ENCODE peak calls at places on chromosomes 1 and 21, in nine cellular contexts. One of them, this sample, is unnamed.

GRCh38 chr1:17877896-17878295 is 122.8 kb downstream of the ACTL8 start:
- DNase-seq in fibroblast of pulmonary artery: no peak
- DNase-seq in GM12878: no peak
- DNase-seq in GM13977: no peak
- DNase-seq in mesothelial cell of epicardium: peak; percentile 6
- DNase-seq in mammary epithelial cell: no peak
- DNase-seq in cardiac fibroblast: no peak
- DNase-seq in choroid plexus epithelial cell: no peak
- DNase-seq in heart right ventricle: no peak
- DNase-seq in this sample: no peak

GRCh38 chr1:233867028-233867427 is 37.4 kb upstream of the SLC35F3 start:
- DNase-seq in fibroblast of pulmonary artery: no peak
- DNase-seq in GM12878: no peak
- DNase-seq in GM13977: no peak
- DNase-seq in mesothelial cell of epicardium: no peak
- DNase-seq in mammary epithelial cell: no peak
- DNase-seq in cardiac fibroblast: no peak
- DNase-seq in choroid plexus epithelial cell: no peak
- DNase-seq in heart right ventricle: no peak
- DNase-seq in this sample: no peak

GRCh38 chr1:45924736-45925135 is 121.3 kb downstream of the MAST2 start:
- DNase-seq in fibroblast of pulmonary artery: peak; percentile 72
- DNase-seq in GM12878: no peak
- DNase-seq in GM13977: no peak
- DNase-seq in mesothelial cell of epicardium: no peak
- DNase-seq in mammary epithelial cell: no peak
- DNase-seq in cardiac fibroblast: peak; percentile 59
- DNase-seq in choroid plexus epithelial cell: peak; percentile 31
- DNase-seq in heart right ventricle: no peak
- DNase-seq in this sample: no peak

GRCh38 chr1:241612533-241613505 is 27.4 kb downstream of the CHML start:
- DNase-seq in fibroblast of pulmonary artery: peak; percentile 90
- DNase-seq in GM12878: no peak
- DNase-seq in GM13977: no peak
- DNase-seq in mesothelial cell of epicardium: no peak
- DNase-seq in mammary epithelial cell: peak; percentile 95
- DNase-seq in cardiac fibroblast: peak; percentile 86
- DNase-seq in choroid plexus epithelial cell: peak; percentile 96
- DNase-seq in heart right ventricle: no peak
- DNase-seq in this sample: no peak

GRCh38 chr21:25456672-25457071 is 150.6 kb downstream of the MRPL39 start:
- DNase-seq in fibroblast of pulmonary artery: peak; percentile 5
- DNase-seq in GM12878: peak; percentile 77
- DNase-seq in GM13977: no peak
- DNase-seq in mesothelial cell of epicardium: no peak
- DNase-seq in mammary epithelial cell: peak; percentile 6
- DNase-seq in cardiac fibroblast: peak; percentile 2
- DNase-seq in choroid plexus epithelial cell: peak; percentile 79
- DNase-seq in heart right ventricle: no peak
- DNase-seq in this sample: no peak

GRCh38 chr21:20270365-20271055 is 727.7 kb upstream of the NCAM2 start:
- DNase-seq in fibroblast of pulmonary artery: no peak
- DNase-seq in GM12878: no peak
- DNase-seq in GM13977: no peak
- DNase-seq in mesothelial cell of epicardium: no peak
- DNase-seq in mammary epithelial cell: no peak
- DNase-seq in cardiac fibroblast: no peak
- DNase-seq in choroid plexus epithelial cell: no peak
- DNase-seq in heart right ventricle: no peak
- DNase-seq in this sample: no peak

GRCh38 chr1:226872455-226872854 is 2.0 kb downstream of the PSEN2 start:
- DNase-seq in fibroblast of pulmonary artery: peak; percentile 84
- DNase-seq in GM12878: no peak
- DNase-seq in GM13977: no peak
- DNase-seq in mesothelial cell of epicardium: peak; percentile 16
- DNase-seq in mammary epithelial cell: no peak
- DNase-seq in cardiac fibroblast: peak; percentile 48
- DNase-seq in choroid plexus epithelial cell: peak; percentile 63
- DNase-seq in heart right ventricle: no peak
- DNase-seq in this sample: no peak

GRCh38 chr1:233172201-233172600 is 123.3 kb downstream of the PCNX2 start:
- DNase-seq in fibroblast of pulmonary artery: peak; percentile 72
- DNase-seq in GM12878: no peak
- DNase-seq in GM13977: no peak
- DNase-seq in mesothelial cell of epicardium: no peak
- DNase-seq in mammary epithelial cell: no peak
- DNase-seq in cardiac fibroblast: peak; percentile 67
- DNase-seq in choroid plexus epithelial cell: peak; percentile 81
- DNase-seq in heart right ventricle: no peak
- DNase-seq in this sample: no peak

GRCh38 chr1:226973898-226974543 is 33.9 kb downstream of the COQ8A start:
- DNase-seq in fibroblast of pulmonary artery: peak; percentile 79
- DNase-seq in GM12878: no peak
- DNase-seq in GM13977: no peak
- DNase-seq in mesothelial cell of epicardium: no peak
- DNase-seq in mammary epithelial cell: no peak
- DNase-seq in cardiac fibroblast: peak; percentile 82
- DNase-seq in choroid plexus epithelial cell: peak; percentile 74
- DNase-seq in heart right ventricle: peak; percentile 45
- DNase-seq in this sample: no peak

GRCh38 chr1:63868220-63868897 is 94.5 kb downstream of the ROR1 start:
- DNase-seq in fibroblast of pulmonary artery: no peak
- DNase-seq in GM12878: no peak
- DNase-seq in GM13977: no peak
- DNase-seq in mesothelial cell of epicardium: no peak
- DNase-seq in mammary epithelial cell: peak; percentile 89
- DNase-seq in cardiac fibroblast: no peak
- DNase-seq in choroid plexus epithelial cell: no peak
- DNase-seq in heart right ventricle: no peak
- DNase-seq in this sample: no peak

GRCh38 chr1:56339786-56340465 is 239.4 kb downstream of the PLPP3 start:
- DNase-seq in fibroblast of pulmonary artery: peak; percentile 32
- DNase-seq in GM12878: no peak
- DNase-seq in GM13977: no peak
- DNase-seq in mesothelial cell of epicardium: no peak
- DNase-seq in mammary epithelial cell: no peak
- DNase-seq in cardiac fibroblast: peak; percentile 36
- DNase-seq in choroid plexus epithelial cell: peak; percentile 45
- DNase-seq in heart right ventricle: no peak
- DNase-seq in this sample: no peak

GRCh38 chr1:4002061-4002521 is 102.0 kb upstream of the C1orf174 start:
- DNase-seq in fibroblast of pulmonary artery: no peak
- DNase-seq in GM12878: no peak
- DNase-seq in GM13977: no peak
- DNase-seq in mesothelial cell of epicardium: no peak
- DNase-seq in mammary epithelial cell: no peak
- DNase-seq in cardiac fibroblast: no peak
- DNase-seq in choroid plexus epithelial cell: no peak
- DNase-seq in heart right ventricle: no peak
- DNase-seq in this sample: no peak

GRCh38 chr1:44261963-44262362 is 48.7 kb downstream of the DMAP1 start:
- DNase-seq in fibroblast of pulmonary artery: no peak
- DNase-seq in GM12878: no peak
- DNase-seq in GM13977: no peak
- DNase-seq in mesothelial cell of epicardium: no peak
- DNase-seq in mammary epithelial cell: no peak
- DNase-seq in cardiac fibroblast: no peak
- DNase-seq in choroid plexus epithelial cell: no peak
- DNase-seq in heart right ventricle: no peak
- DNase-seq in this sample: peak; percentile 10

DNA sequence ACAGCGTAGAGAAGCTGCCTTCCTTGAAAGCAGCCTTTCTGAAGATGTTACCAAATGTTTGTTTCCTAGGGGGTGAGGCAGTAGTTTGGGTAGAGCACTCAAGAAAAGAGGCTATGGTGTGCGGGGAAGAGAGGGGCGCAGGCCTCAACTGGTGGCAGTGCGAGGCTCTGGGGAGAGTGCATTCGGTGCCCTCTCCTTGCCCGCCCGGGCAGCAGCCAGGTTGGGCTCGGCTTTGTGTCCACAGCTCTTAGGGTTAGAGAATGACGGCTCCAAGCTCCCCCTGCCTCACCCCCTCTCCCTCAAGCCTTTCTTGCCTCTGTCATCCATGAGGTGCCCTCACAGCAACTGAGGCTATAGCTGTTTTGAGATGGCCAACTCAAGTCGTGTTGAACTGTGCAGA is 899 bp upstream of the SLFNL1 start:
- DNase-seq in fibroblast of pulmonary artery: no peak
- DNase-seq in GM12878: no peak
- DNase-seq in GM13977: no peak
- DNase-seq in mesothelial cell of epicardium: no peak
- DNase-seq in mammary epithelial cell: no peak
- DNase-seq in cardiac fibroblast: no peak
- DNase-seq in choroid plexus epithelial cell: no peak
- DNase-seq in heart right ventricle: no peak
- DNase-seq in this sample: no peak
- TF ChIP-seq CTCF in fibroblast of pulmonary artery: no peak
- TF ChIP-seq CTCF in GM12878: no peak
- TF ChIP-seq CTCF in GM13977: no peak
- TF ChIP-seq CTCF in mesothelial cell of epicardium: no peak
- TF ChIP-seq CTCF in mammary epithelial cell: no peak
- TF ChIP-seq CTCF in cardiac fibroblast: no peak
- TF ChIP-seq CTCF in choroid plexus epithelial cell: no peak
- TF ChIP-seq CTCF in heart right ventricle: no peak
- TF ChIP-seq CTCF in this sample: no peak

DNA sequence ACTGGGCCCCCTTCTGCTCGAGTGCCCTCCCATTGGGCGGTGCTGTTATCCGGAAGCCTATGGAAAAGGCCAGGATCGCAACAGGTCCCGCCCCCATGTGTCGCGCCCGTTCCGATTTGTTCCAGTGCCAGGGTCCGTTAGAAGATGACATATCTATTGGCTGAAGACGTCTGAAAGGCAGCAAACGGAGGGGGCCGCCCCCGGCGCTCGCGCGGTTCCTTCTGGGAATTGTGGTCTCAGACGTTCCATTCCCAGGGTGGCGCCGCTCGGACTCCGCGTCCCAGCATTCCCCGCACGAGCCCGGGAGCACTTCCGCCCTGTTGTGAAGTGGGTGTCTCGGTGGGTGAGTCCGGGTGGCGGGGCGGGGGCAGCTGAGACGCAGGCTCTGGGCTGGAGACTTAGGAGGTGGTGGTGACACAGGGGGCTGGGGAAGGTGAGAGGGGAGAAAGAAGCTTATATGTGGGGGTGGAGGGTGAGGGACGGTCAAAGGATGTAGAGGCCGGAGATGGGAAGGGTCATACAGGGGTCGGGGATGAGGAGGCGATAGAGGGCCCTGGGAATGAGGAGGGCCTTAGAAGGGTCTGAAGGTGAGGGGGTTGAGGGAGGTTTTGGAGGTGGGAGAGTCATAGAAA is at the start of gene ZSCAN20:
- DNase-seq in fibroblast of pulmonary artery: peak; percentile 98
- DNase-seq in GM12878: peak; percentile 89
- DNase-seq in GM13977: peak; percentile 87
- DNase-seq in mesothelial cell of epicardium: peak; percentile 97
- DNase-seq in mammary epithelial cell: peak; percentile 97
- DNase-seq in cardiac fibroblast: peak; percentile 99
- DNase-seq in choroid plexus epithelial cell: peak; percentile 99
- DNase-seq in heart right ventricle: peak; percentile 98
- DNase-seq in this sample: peak; percentile 92
- TF ChIP-seq CTCF in fibroblast of pulmonary artery: no peak
- TF ChIP-seq CTCF in GM12878: no peak
- TF ChIP-seq CTCF in GM13977: no peak
- TF ChIP-seq CTCF in mesothelial cell of epicardium: no peak
- TF ChIP-seq CTCF in mammary epithelial cell: no peak
- TF ChIP-seq CTCF in cardiac fibroblast: no peak
- TF ChIP-seq CTCF in choroid plexus epithelial cell: peak; percentile 1
- TF ChIP-seq CTCF in heart right ventricle: no peak
- TF ChIP-seq CTCF in this sample: no peak

GRCh38 chr1:231550448-231550781 is 21.9 kb downstream of the TSNAX start:
- DNase-seq in fibroblast of pulmonary artery: peak; percentile 19
- DNase-seq in GM12878: no peak
- DNase-seq in GM13977: peak; percentile 33
- DNase-seq in mesothelial cell of epicardium: no peak
- DNase-seq in mammary epithelial cell: peak; percentile 17
- DNase-seq in cardiac fibroblast: no peak
- DNase-seq in choroid plexus epithelial cell: peak; percentile 47
- DNase-seq in heart right ventricle: no peak
- DNase-seq in this sample: peak; percentile 32
- TF ChIP-seq CTCF in fibroblast of pulmonary artery: peak; percentile 49
- TF ChIP-seq CTCF in GM12878: peak; percentile 51
- TF ChIP-seq CTCF in GM13977: peak; percentile 53
- TF ChIP-seq CTCF in mesothelial cell of epicardium: peak; percentile 31
- TF ChIP-seq CTCF in mammary epithelial cell: peak; percentile 52
- TF ChIP-seq CTCF in cardiac fibroblast: peak; percentile 56
- TF ChIP-seq CTCF in choroid plexus epithelial cell: peak; percentile 71
- TF ChIP-seq CTCF in heart right ventricle: peak; percentile 5
- TF ChIP-seq CTCF in this sample: peak; percentile 23

DNA sequence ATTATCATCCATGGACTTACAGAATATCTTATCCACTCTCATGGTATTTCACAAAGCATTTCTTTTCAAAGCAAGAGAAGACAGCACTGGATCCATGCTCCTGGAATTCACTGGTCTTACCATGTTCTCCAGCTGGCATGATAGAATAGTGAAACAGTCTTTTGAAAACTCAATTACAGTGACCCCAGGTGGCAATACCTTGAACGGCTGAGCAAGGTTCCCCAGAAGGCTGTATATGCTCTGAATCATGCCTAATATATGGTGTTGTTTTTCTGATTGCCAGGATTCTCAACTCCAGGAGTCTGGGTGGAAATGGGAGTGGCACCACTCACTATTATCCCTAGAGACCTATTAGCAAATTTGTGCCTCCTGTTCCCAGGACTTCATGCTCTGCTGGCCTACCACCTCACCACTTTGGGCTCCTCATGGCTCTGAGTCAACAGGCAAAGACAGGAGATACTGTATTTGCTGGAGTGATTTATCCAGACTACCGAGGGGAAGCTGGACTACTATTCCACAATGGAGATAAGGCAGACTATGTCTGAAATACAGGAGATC is 87.6 kb downstream of the CATSPERE start:
- DNase-seq in fibroblast of pulmonary artery: no peak
- DNase-seq in GM12878: no peak
- DNase-seq in GM13977: no peak
- DNase-seq in mesothelial cell of epicardium: no peak
- DNase-seq in mammary epithelial cell: no peak
- DNase-seq in cardiac fibroblast: no peak
- DNase-seq in choroid plexus epithelial cell: no peak
- DNase-seq in heart right ventricle: no peak
- DNase-seq in this sample: no peak
- TF ChIP-seq CTCF in fibroblast of pulmonary artery: no peak
- TF ChIP-seq CTCF in GM12878: no peak
- TF ChIP-seq CTCF in GM13977: no peak
- TF ChIP-seq CTCF in mesothelial cell of epicardium: no peak
- TF ChIP-seq CTCF in mammary epithelial cell: no peak
- TF ChIP-seq CTCF in cardiac fibroblast: no peak
- TF ChIP-seq CTCF in choroid plexus epithelial cell: no peak
- TF ChIP-seq CTCF in heart right ventricle: no peak
- TF ChIP-seq CTCF in this sample: no peak

GRCh38 chr21:44487831-44488230 is 32.5 kb downstream of the LRRC3 start:
- DNase-seq in fibroblast of pulmonary artery: peak; percentile 46
- DNase-seq in GM12878: no peak
- DNase-seq in GM13977: no peak
- DNase-seq in mesothelial cell of epicardium: no peak
- DNase-seq in mammary epithelial cell: no peak
- DNase-seq in cardiac fibroblast: peak; percentile 28
- DNase-seq in choroid plexus epithelial cell: peak; percentile 54
- DNase-seq in heart right ventricle: no peak
- DNase-seq in this sample: no peak
- TF ChIP-seq CTCF in fibroblast of pulmonary artery: peak; percentile 62
- TF ChIP-seq CTCF in GM12878: peak; percentile 51
- TF ChIP-seq CTCF in GM13977: peak; percentile 55
- TF ChIP-seq CTCF in mesothelial cell of epicardium: peak; percentile 64
- TF ChIP-seq CTCF in mammary epithelial cell: peak; percentile 48
- TF ChIP-seq CTCF in cardiac fibroblast: peak; percentile 74
- TF ChIP-seq CTCF in choroid plexus epithelial cell: peak; percentile 74
- TF ChIP-seq CTCF in heart right ventricle: no peak
- TF ChIP-seq CTCF in this sample: no peak

This sample was measured in GM13976.